ENCODE peak calls at places on chromosomes 2 and 18, in six cellular contexts. One of them, this sample, is unnamed.

GRCh38 chr2:48249093-48249492 is 280.9 kb upstream of the STON1 start:
- DNase-seq in HTR-8/SVneo: no peak
- DNase-seq in cerebellar nuclear complex: peak
- DNase-seq in germinal center: no peak
- DNase-seq in testis: no peak
- DNase-seq in kidney glomerular epithelial cell: peak
- DNase-seq in this sample: peak

GRCh38 chr2:105917688-105918087 is 173.0 kb downstream of the NCK2 start:
- DNase-seq in HTR-8/SVneo: no peak
- DNase-seq in cerebellar nuclear complex: no peak
- DNase-seq in germinal center: no peak
- DNase-seq in testis: no peak
- DNase-seq in kidney glomerular epithelial cell: no peak
- DNase-seq in this sample: no peak

GRCh38 chr2:239687441-239687840 is 286.6 kb upstream of the HDAC4 start:
- DNase-seq in HTR-8/SVneo: no peak
- DNase-seq in cerebellar nuclear complex: no peak
- DNase-seq in germinal center: no peak
- DNase-seq in testis: no peak
- DNase-seq in kidney glomerular epithelial cell: no peak
- DNase-seq in this sample: no peak

GRCh38 chr2:46902465-46902864 is 13.1 kb downstream of the MCFD2 start:
- DNase-seq in HTR-8/SVneo: no peak
- DNase-seq in cerebellar nuclear complex: no peak
- DNase-seq in germinal center: no peak
- DNase-seq in testis: no peak
- DNase-seq in kidney glomerular epithelial cell: no peak
- DNase-seq in this sample: no peak

GRCh38 chr2:197085665-197086064 is 159.2 kb upstream of the PGAP1 start:
- DNase-seq in HTR-8/SVneo: no peak
- DNase-seq in cerebellar nuclear complex: no peak
- DNase-seq in germinal center: no peak
- DNase-seq in testis: no peak
- DNase-seq in kidney glomerular epithelial cell: no peak
- DNase-seq in this sample: no peak

GRCh38 chr2:239308696-239309397 is 92.0 kb downstream of the HDAC4 start:
- DNase-seq in HTR-8/SVneo: no peak
- DNase-seq in cerebellar nuclear complex: no peak
- DNase-seq in germinal center: no peak
- DNase-seq in testis: peak
- DNase-seq in kidney glomerular epithelial cell: no peak
- DNase-seq in this sample: no peak

GRCh38 chr2:9373505-9373904 is 49.8 kb downstream of the ITGB1BP1 start:
- DNase-seq in HTR-8/SVneo: no peak
- DNase-seq in cerebellar nuclear complex: no peak
- DNase-seq in germinal center: no peak
- DNase-seq in testis: no peak
- DNase-seq in kidney glomerular epithelial cell: no peak
- DNase-seq in this sample: no peak

GRCh38 chr2:205321240-205321639 is 361.1 kb upstream of the NRP2 start:
- DNase-seq in HTR-8/SVneo: no peak
- DNase-seq in cerebellar nuclear complex: no peak
- DNase-seq in germinal center: no peak
- DNase-seq in testis: no peak
- DNase-seq in kidney glomerular epithelial cell: no peak
- DNase-seq in this sample: no peak

GRCh38 chr18:13401404-13401803 is 182.8 kb downstream of the LDLRAD4 start:
- DNase-seq in HTR-8/SVneo: no peak
- DNase-seq in cerebellar nuclear complex: no peak
- DNase-seq in germinal center: no peak
- DNase-seq in testis: no peak
- DNase-seq in kidney glomerular epithelial cell: no peak
- DNase-seq in this sample: no peak

GRCh38 chr2:146734042-146734715 is 1110.7 kb upstream of the ACVR2A start:
- DNase-seq in HTR-8/SVneo: peak
- DNase-seq in cerebellar nuclear complex: no peak
- DNase-seq in germinal center: peak
- DNase-seq in testis: no peak
- DNase-seq in kidney glomerular epithelial cell: peak
- DNase-seq in this sample: peak

GRCh38 chr2:217756375-217757107 is 246.3 kb downstream of the TNS1 start:
- DNase-seq in HTR-8/SVneo: peak
- DNase-seq in cerebellar nuclear complex: no peak
- DNase-seq in germinal center: peak
- DNase-seq in testis: peak
- DNase-seq in kidney glomerular epithelial cell: no peak
- DNase-seq in this sample: peak

GRCh38 chr2:233691443-233692433 is 952 bp upstream of the UGT1A6 start:
- DNase-seq in HTR-8/SVneo: no peak
- DNase-seq in cerebellar nuclear complex: no peak
- DNase-seq in germinal center: no peak
- DNase-seq in testis: no peak
- DNase-seq in kidney glomerular epithelial cell: no peak
- DNase-seq in this sample: no peak

GRCh38 chr2:234989183-234989701 is 37.4 kb downstream of the SH3BP4 start:
- DNase-seq in HTR-8/SVneo: no peak
- DNase-seq in cerebellar nuclear complex: no peak
- DNase-seq in germinal center: no peak
- DNase-seq in testis: peak
- DNase-seq in kidney glomerular epithelial cell: peak
- DNase-seq in this sample: peak

This sample was measured in pons.